ENCODE peak calls at places on chromosomes 7 and 10, in six cellular contexts. V is SK-N-SH, R is Panc1, N is cardiac muscle cell, X is adrenal gland, U is ovary. Z is an unnamed sample.

GRCh38 chr10:122780391-122780790 is 65.3 kb downstream of the CUZD1 start:
- DNase-seq in N (no peak), U (no peak), V (no peak), X (no peak), R (no peak), Z (no peak)

GRCh38 chr7:27834179-27834921 is 94.4 kb downstream of the TAX1BP1 start:
- DNase-seq in V (no peak), R (no peak), U (no peak), N (no peak), X (no peak), Z (no peak)

GRCh38 chr7:36021367-36021766 is 131.7 kb upstream of the EEPD1 start:
- DNase-seq in N (no peak), X (no peak), R (no peak), V (no peak), U (no peak), Z (peak; percentile 71)

GRCh38 chr7:95102662-95103061 is 195.3 kb downstream of the PPP1R9A start:
- DNase-seq in V (no peak), X (no peak), U (no peak), N (no peak), R (peak; percentile 7), Z (no peak)

GRCh38 chr7:40891232-40891631 is 756.4 kb downstream of the SUGCT start:
- DNase-seq in X (no peak), V (no peak), N (no peak), U (no peak), R (no peak), Z (no peak)

GRCh38 chr10:24953350-24954074 is 1.1 kb upstream of the PRTFDC1 start:
- DNase-seq in V (no peak), N (no peak), U (no peak), X (no peak), R (no peak), Z (no peak)

GRCh38 chr7:101593556-101593955 is 35.5 kb downstream of the MYL10 start:
- DNase-seq in X (no peak), N (no peak), U (no peak), R (no peak), V (no peak), Z (no peak)

GRCh38 chr10:35495521-35496238 is 109.5 kb upstream of the GJD4 start:
- DNase-seq in R (no peak), U (no peak), V (peak; percentile 34), X (no peak), N (no peak), Z (no peak)

GRCh38 chr10:10605551-10606081 is 412.1 kb upstream of the CELF2 start:
- DNase-seq in X (peak; percentile 43), U (peak; percentile 17), R (no peak), N (no peak), V (no peak), Z (no peak)

GRCh38 chr10:117792214-117792613 is 249.7 kb downstream of the EMX2 start:
- DNase-seq in N (no peak), U (no peak), R (no peak), X (no peak), V (no peak), Z (no peak)

GRCh38 chr10:92076722-92077121 is 153.2 kb downstream of the BTAF1 start:
- DNase-seq in V (no peak), X (no peak), U (no peak), R (no peak), N (no peak), Z (no peak)

GRCh38 chr10:47027812-47028260 is 116.6 kb downstream of the PTPN20 start:
- DNase-seq in U (no peak), N (no peak), R (no peak), V (no peak), X (peak; percentile 12), Z (peak; percentile 15)

GRCh38 chr7:95601324-95601723 is 5.0 kb upstream of the PDK4 start:
- DNase-seq in U (no peak), R (no peak), N (no peak), V (no peak), X (no peak), Z (no peak)

GRCh38 chr7:143073556-143073955 is 21.4 kb downstream of the OR6V1 start:
- DNase-seq in U (no peak), V (no peak), R (no peak), X (no peak), N (no peak), Z (no peak)

GRCh38 chr7:37409456-37409855 is 39.2 kb downstream of the ELMO1 start:
- DNase-seq in X (no peak), U (no peak), V (no peak), N (no peak), R (no peak), Z (no peak)

GRCh38 chr7:98863601-98864000 is 6.2 kb downstream of the TMEM130 start:
- DNase-seq in V (no peak), R (no peak), N (no peak), U (no peak), X (no peak), Z (no peak)

GRCh38 chr7:154853063-154853726 is 149.7 kb downstream of the PAXIP1 start:
- DNase-seq in U (no peak), X (no peak), V (no peak), N (no peak), R (no peak), Z (no peak)

GRCh38 chr7:28062197-28062988 is 118.2 kb downstream of the JAZF1 start:
- DNase-seq in R (peak; percentile 43), N (peak; percentile 85), V (peak; percentile 62), X (peak; percentile 88), U (peak; percentile 74), Z (peak; percentile 79)

GRCh38 chr7:154855366-154855765 is 147.6 kb downstream of the PAXIP1 start:
- DNase-seq in U (no peak), V (no peak), X (no peak), R (no peak), N (no peak), Z (no peak)

GRCh38 chr10:104104418-104104817 is 17.6 kb upstream of the SFR1 start:
- DNase-seq in N (no peak), R (no peak), X (no peak), U (no peak), V (no peak), Z (no peak)

GRCh38 chr7:35748348-35748747 is 52.5 kb upstream of the SEPTIN7 start:
- DNase-seq in U (no peak), V (no peak), R (no peak), N (no peak), X (no peak), Z (no peak)

DNA sequence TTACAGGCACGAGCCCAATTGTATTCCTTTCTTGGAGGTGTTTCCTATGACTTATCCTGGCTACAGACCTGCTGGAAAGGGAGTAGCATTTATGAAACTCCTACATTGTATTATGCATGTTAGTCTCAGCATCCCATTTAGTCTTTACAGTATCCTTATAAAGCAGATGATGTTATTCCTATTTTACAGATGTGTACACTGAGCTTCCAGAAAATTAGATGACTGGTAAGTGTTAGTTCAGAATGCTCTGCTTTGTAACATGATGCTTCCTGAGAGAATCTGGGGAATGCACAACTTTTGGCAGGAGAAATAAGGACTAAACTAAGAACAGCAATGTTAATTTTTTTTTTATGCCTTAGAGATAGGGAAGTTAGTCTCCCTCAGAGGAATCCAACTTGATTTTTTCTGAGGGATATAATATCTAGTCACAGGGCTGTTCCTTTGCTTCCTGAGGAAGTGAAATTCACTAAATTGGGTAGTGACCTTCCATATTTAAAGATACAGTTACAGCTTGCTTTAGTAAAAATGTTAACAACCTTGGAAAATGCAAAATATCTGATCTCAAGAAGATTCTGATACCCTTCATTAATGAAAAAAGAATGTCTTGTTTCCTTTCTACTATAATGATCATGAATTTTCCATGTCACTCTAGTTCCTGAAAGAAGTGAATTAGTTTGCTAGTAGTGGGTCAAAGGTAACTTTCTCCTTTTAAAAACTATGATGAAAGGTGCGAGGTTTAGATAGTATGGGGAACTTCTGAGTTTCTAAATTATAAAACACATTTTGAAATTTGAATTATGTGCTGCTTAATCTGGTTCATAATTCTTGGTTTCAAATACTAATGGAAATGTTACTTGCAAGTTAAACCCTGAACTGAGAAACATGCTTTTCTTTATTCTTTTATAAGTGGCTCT is 194.0 kb upstream of the PRPS1L1 start:
- DNase-seq in X (no peak), U (no peak), R (no peak), N (no peak), V (no peak), Z (no peak)
- H3K27ac ChIP-seq in X (no peak overlapping the region), U (no peak overlapping the region), R (no peak overlapping the region), N (no peak overlapping the region), V (no peak overlapping the region), Z (no peak overlapping the region)

GRCh38 chr10:23917251-23917908 is 291.6 kb upstream of the KIAA1217 start:
- DNase-seq in R (no peak), V (no peak), X (no peak), N (peak; percentile 4), U (no peak), Z (no peak)
- H3K27ac ChIP-seq in R (no peak overlapping the region), V (peak overlapping the region; percentile 20), X (no peak overlapping the region), N (no peak overlapping the region), U (no peak overlapping the region), Z (no peak overlapping the region)

GRCh38 chr10:29375888-29376287 is 87.0 kb downstream of the LYZL1 start:
- DNase-seq in U (no peak), X (no peak), V (no peak), N (no peak), R (no peak), Z (no peak)

GRCh38 chr10:29379208-29379607 is 90.3 kb downstream of the LYZL1 start:
- DNase-seq in R (no peak), V (no peak), U (no peak), N (no peak), X (no peak), Z (no peak)

GRCh38 chr10:29381230-29381563 is 92.3 kb downstream of the LYZL1 start:
- DNase-seq in U (no peak), R (no peak), X (no peak), V (no peak), N (no peak), Z (no peak)

GRCh38 chr10:29377333-29377961 is 88.6 kb downstream of the LYZL1 start:
- DNase-seq in U (no peak), X (peak; percentile 30), R (no peak), N (peak; percentile 56), V (peak; percentile 55), Z (no peak)

GRCh38 chr10:29378106-29378505 is 89.2 kb downstream of the LYZL1 start:
- DNase-seq in R (no peak), U (no peak), X (no peak), V (no peak), N (no peak), Z (no peak)
- H3K27ac ChIP-seq in R (no peak overlapping the region), U (no peak overlapping the region), X (no peak overlapping the region), V (no peak overlapping the region), N (no peak overlapping the region), Z (no peak overlapping the region)

DNA sequence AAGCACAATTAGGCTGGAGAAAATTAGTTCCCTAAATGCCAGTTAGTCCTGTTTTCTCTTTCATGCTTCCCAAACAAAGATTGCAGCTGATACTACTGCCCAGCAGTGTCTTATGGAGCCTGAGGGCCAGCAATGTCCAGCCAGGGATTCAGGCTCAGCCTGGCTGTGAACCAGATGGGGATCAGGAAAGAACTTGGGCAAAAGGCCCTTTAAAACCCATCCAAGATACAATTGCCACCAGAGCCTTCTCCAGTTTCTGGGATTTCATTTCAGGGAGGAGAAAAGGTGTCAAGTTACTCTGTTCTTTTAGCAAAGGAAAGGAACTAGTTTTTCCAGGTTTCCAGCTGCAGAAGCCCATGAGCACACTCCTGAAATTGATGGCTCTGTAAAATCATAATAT is 533.0 kb upstream of the GHITM start:
- DNase-seq in U (no peak), V (peak; percentile 6), R (no peak), X (no peak), N (peak; percentile 7), Z (peak; percentile 26)
- H3K27ac ChIP-seq in U (no peak overlapping the region), V (no peak overlapping the region), R (no peak overlapping the region), X (no peak overlapping the region), N (no peak overlapping the region), Z (no peak overlapping the region)